ENCODE peak calls at places on chromosomes 16 and 17, in seven cellular contexts. One of them, this sample, is unnamed.

GRCh38 chr17:40516581-40517285 is 15.3 kb upstream of the TNS4 start:
- DNase-seq in heart left ventricle: no peak
- DNase-seq in CD8-positive, alpha-beta T cell: peak; percentile 80
- DNase-seq in Peyer's patch: peak; percentile 82
- DNase-seq in right atrium auricular region: no peak
- DNase-seq in Caco-2: peak; percentile 26
- DNase-seq in mucosa of descending colon: no peak
- DNase-seq in this sample: no peak

GRCh38 chr16:3457434-3458252 is 14.2 kb downstream of the NAA60 start:
- DNase-seq in right atrium auricular region: peak; percentile 80
- DNase-seq in Caco-2: peak; percentile 95
- DNase-seq in CD8-positive, alpha-beta T cell: peak; percentile 90
- DNase-seq in Peyer's patch: peak; percentile 93
- DNase-seq in mucosa of descending colon: peak; percentile 95
- DNase-seq in heart left ventricle: peak; percentile 95
- DNase-seq in this sample: peak; percentile 90

GRCh38 chr16:10521681-10522274 is 58.6 kb downstream of the EMP2 start:
- DNase-seq in Caco-2: peak; percentile 30
- DNase-seq in right atrium auricular region: peak; percentile 81
- DNase-seq in CD8-positive, alpha-beta T cell: no peak
- DNase-seq in heart left ventricle: peak; percentile 60
- DNase-seq in mucosa of descending colon: peak; percentile 41
- DNase-seq in Peyer's patch: peak; percentile 80
- DNase-seq in this sample: peak; percentile 83

GRCh38 chr17:81170727-81171494 is 4.9 kb upstream of the AATK start:
- DNase-seq in Caco-2: no peak
- DNase-seq in CD8-positive, alpha-beta T cell: no peak
- DNase-seq in right atrium auricular region: no peak
- DNase-seq in heart left ventricle: no peak
- DNase-seq in mucosa of descending colon: no peak
- DNase-seq in Peyer's patch: no peak
- DNase-seq in this sample: peak; percentile 69

GRCh38 chr17:5950871-5951270 is 119.3 kb upstream of the WSCD1 start:
- DNase-seq in Caco-2: no peak
- DNase-seq in mucosa of descending colon: no peak
- DNase-seq in heart left ventricle: no peak
- DNase-seq in Peyer's patch: no peak
- DNase-seq in CD8-positive, alpha-beta T cell: no peak
- DNase-seq in right atrium auricular region: no peak
- DNase-seq in this sample: no peak

GRCh38 chr16:86523166-86523740 is 12.9 kb downstream of the FOXF1 start:
- DNase-seq in right atrium auricular region: no peak
- DNase-seq in CD8-positive, alpha-beta T cell: no peak
- DNase-seq in mucosa of descending colon: no peak
- DNase-seq in Peyer's patch: no peak
- DNase-seq in Caco-2: no peak
- DNase-seq in heart left ventricle: no peak
- DNase-seq in this sample: peak; percentile 57

GRCh38 chr17:33183487-33184026 is 109.5 kb downstream of the ASIC2 start:
- DNase-seq in Caco-2: no peak
- DNase-seq in Peyer's patch: no peak
- DNase-seq in CD8-positive, alpha-beta T cell: no peak
- DNase-seq in heart left ventricle: no peak
- DNase-seq in right atrium auricular region: no peak
- DNase-seq in mucosa of descending colon: no peak
- DNase-seq in this sample: no peak

GRCh38 chr17:31489295-31490018 is 98.0 kb downstream of the RAB11FIP4 start:
- DNase-seq in Peyer's patch: peak; percentile 92
- DNase-seq in Caco-2: peak; percentile 97
- DNase-seq in mucosa of descending colon: peak; percentile 88
- DNase-seq in CD8-positive, alpha-beta T cell: peak; percentile 57
- DNase-seq in heart left ventricle: no peak
- DNase-seq in right atrium auricular region: no peak
- DNase-seq in this sample: no peak

GRCh38 chr17:17581509-17581908 is 10.0 kb downstream of the PEMT start:
- DNase-seq in right atrium auricular region: no peak
- DNase-seq in Peyer's patch: no peak
- DNase-seq in mucosa of descending colon: no peak
- DNase-seq in CD8-positive, alpha-beta T cell: no peak
- DNase-seq in heart left ventricle: peak; percentile 1
- DNase-seq in Caco-2: no peak
- DNase-seq in this sample: no peak

GRCh38 chr17:3529817-3530741 is 27.5 kb downstream of the TRPV3 start:
- DNase-seq in heart left ventricle: peak; percentile 90
- DNase-seq in Peyer's patch: no peak
- DNase-seq in right atrium auricular region: peak; percentile 78
- DNase-seq in mucosa of descending colon: peak; percentile 39
- DNase-seq in Caco-2: peak; percentile 96
- DNase-seq in CD8-positive, alpha-beta T cell: no peak
- DNase-seq in this sample: no peak

GRCh38 chr16:85894266-85894665 is 4.7 kb upstream of the IRF8 start:
- DNase-seq in heart left ventricle: no peak
- DNase-seq in CD8-positive, alpha-beta T cell: no peak
- DNase-seq in Peyer's patch: peak; percentile 72
- DNase-seq in Caco-2: peak; percentile 69
- DNase-seq in right atrium auricular region: peak; percentile 36
- DNase-seq in mucosa of descending colon: peak; percentile 71
- DNase-seq in this sample: no peak

GRCh38 chr17:45277992-45278391 is 16.1 kb upstream of the SPATA32 start:
- DNase-seq in Caco-2: no peak
- DNase-seq in mucosa of descending colon: no peak
- DNase-seq in CD8-positive, alpha-beta T cell: no peak
- DNase-seq in right atrium auricular region: no peak
- DNase-seq in heart left ventricle: no peak
- DNase-seq in Peyer's patch: no peak
- DNase-seq in this sample: no peak

GRCh38 chr17:75344664-75345063 is 55.4 kb upstream of the SLC25A19 start:
- DNase-seq in mucosa of descending colon: no peak
- DNase-seq in Peyer's patch: no peak
- DNase-seq in heart left ventricle: no peak
- DNase-seq in CD8-positive, alpha-beta T cell: peak; percentile 54
- DNase-seq in Caco-2: no peak
- DNase-seq in right atrium auricular region: no peak
- DNase-seq in this sample: peak; percentile 90

GRCh38 chr17:2022647-2023046 is 2.5 kb downstream of the RTN4RL1 start:
- DNase-seq in Peyer's patch: no peak
- DNase-seq in CD8-positive, alpha-beta T cell: no peak
- DNase-seq in mucosa of descending colon: no peak
- DNase-seq in right atrium auricular region: no peak
- DNase-seq in Caco-2: no peak
- DNase-seq in heart left ventricle: no peak
- DNase-seq in this sample: no peak

GRCh38 chr17:78329263-78330059 is 30.4 kb downstream of the SOCS3 start:
- DNase-seq in CD8-positive, alpha-beta T cell: no peak
- DNase-seq in right atrium auricular region: peak; percentile 77
- DNase-seq in mucosa of descending colon: no peak
- DNase-seq in heart left ventricle: no peak
- DNase-seq in Caco-2: no peak
- DNase-seq in Peyer's patch: no peak
- DNase-seq in this sample: peak; percentile 99

GRCh38 chr17:60748232-60748631 is 70.6 kb downstream of the BCAS3 start:
- DNase-seq in right atrium auricular region: no peak
- DNase-seq in CD8-positive, alpha-beta T cell: no peak
- DNase-seq in mucosa of descending colon: no peak
- DNase-seq in Caco-2: no peak
- DNase-seq in Peyer's patch: no peak
- DNase-seq in heart left ventricle: no peak
- DNase-seq in this sample: no peak

GRCh38 chr16:64391009-64391663 is 730.7 kb downstream of the CDH11 start:
- DNase-seq in heart left ventricle: no peak
- DNase-seq in right atrium auricular region: no peak
- DNase-seq in mucosa of descending colon: no peak
- DNase-seq in Caco-2: no peak
- DNase-seq in Peyer's patch: no peak
- DNase-seq in CD8-positive, alpha-beta T cell: no peak
- DNase-seq in this sample: no peak

GRCh38 chr16:28904363-28904762 is 20.7 kb downstream of the RABEP2 start:
- DNase-seq in mucosa of descending colon: no peak
- DNase-seq in heart left ventricle: no peak
- DNase-seq in Caco-2: no peak
- DNase-seq in Peyer's patch: no peak
- DNase-seq in CD8-positive, alpha-beta T cell: no peak
- DNase-seq in right atrium auricular region: no peak
- DNase-seq in this sample: no peak

GRCh38 chr16:51392651-51393187 is 241.6 kb upstream of the SALL1 start:
- DNase-seq in heart left ventricle: no peak
- DNase-seq in Peyer's patch: no peak
- DNase-seq in mucosa of descending colon: no peak
- DNase-seq in right atrium auricular region: no peak
- DNase-seq in Caco-2: no peak
- DNase-seq in CD8-positive, alpha-beta T cell: no peak
- DNase-seq in this sample: no peak

GRCh38 chr16:66425651-66426050 is 1.4 kb upstream of the BEAN1 start:
- DNase-seq in heart left ventricle: no peak
- DNase-seq in Caco-2: no peak
- DNase-seq in right atrium auricular region: no peak
- DNase-seq in CD8-positive, alpha-beta T cell: no peak
- DNase-seq in Peyer's patch: peak; percentile 25
- DNase-seq in mucosa of descending colon: no peak
- DNase-seq in this sample: no peak

GRCh38 chr16:83742076-83742475 is 65.7 kb upstream of the HSBP1 start:
- DNase-seq in right atrium auricular region: no peak
- DNase-seq in Peyer's patch: no peak
- DNase-seq in CD8-positive, alpha-beta T cell: no peak
- DNase-seq in Caco-2: no peak
- DNase-seq in mucosa of descending colon: no peak
- DNase-seq in heart left ventricle: no peak
- DNase-seq in this sample: no peak

DNA sequence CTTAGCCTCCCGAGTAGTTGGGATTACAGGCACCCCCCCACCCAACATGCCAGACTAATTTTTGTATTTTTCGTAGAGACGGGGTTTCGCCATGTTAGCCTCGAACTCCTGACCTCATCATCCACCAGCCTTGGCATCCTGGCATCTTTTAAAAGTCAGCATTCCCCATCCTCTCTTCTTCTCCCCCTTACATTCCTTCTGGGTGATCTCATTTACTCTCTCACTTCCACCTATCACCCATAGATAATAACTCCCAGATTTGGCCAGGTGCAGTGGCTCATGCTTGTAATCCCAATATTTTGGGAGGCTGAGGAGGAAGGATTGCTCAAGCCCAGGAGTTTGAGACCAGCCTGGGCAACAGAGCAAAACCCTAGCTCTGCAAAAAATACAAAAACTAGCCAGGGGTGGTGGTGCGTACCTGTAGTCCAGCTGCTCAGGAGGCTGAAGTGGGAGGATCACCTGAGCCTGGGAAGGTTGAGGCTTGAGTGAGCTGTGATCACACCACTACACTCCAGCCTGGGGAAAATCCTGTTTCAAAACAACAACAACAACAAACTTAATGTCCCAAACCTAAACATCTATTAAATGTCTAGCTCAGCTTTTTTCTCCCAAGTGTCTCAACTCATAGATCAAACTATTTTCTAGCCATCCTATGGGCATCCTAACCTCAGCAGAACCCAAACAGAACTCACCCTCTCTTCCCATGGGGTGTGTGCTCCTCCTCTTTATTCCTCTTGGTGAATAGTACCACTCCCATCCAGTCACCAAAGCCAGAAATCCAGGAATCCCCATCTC is 16.1 kb upstream of the SSTR2 start:
- DNase-seq in Peyer's patch: no peak
- DNase-seq in CD8-positive, alpha-beta T cell: no peak
- DNase-seq in mucosa of descending colon: no peak
- DNase-seq in heart left ventricle: no peak
- DNase-seq in Caco-2: no peak
- DNase-seq in right atrium auricular region: no peak
- DNase-seq in this sample: no peak
- H3K9me3 ChIP-seq in Peyer's patch: no peaks in the 10 kb centered on the region
- H3K9me3 ChIP-seq in CD8-positive, alpha-beta T cell: peaks cover 3% of the 10 kb centered on the region
- H3K9me3 ChIP-seq in mucosa of descending colon: peaks cover 9% of the 10 kb centered on the region
- H3K9me3 ChIP-seq in heart left ventricle: no peaks in the 10 kb centered on the region
- H3K9me3 ChIP-seq in Caco-2: peaks cover 6% of the 10 kb centered on the region
- H3K9me3 ChIP-seq in right atrium auricular region: no peaks in the 10 kb centered on the region
- H3K9me3 ChIP-seq in this sample: no peaks in the 10 kb centered on the region

GRCh38 chr17:42381898-42382297 is 6.3 kb downstream of the STAT3 start:
- DNase-seq in Caco-2: no peak
- DNase-seq in CD8-positive, alpha-beta T cell: no peak
- DNase-seq in mucosa of descending colon: no peak
- DNase-seq in heart left ventricle: no peak
- DNase-seq in Peyer's patch: no peak
- DNase-seq in right atrium auricular region: no peak
- DNase-seq in this sample: no peak
- H3K4me1 ChIP-seq in Caco-2: peaks cover 17% of the 10 kb centered on the region
- H3K4me1 ChIP-seq in CD8-positive, alpha-beta T cell: peaks cover 43% of the 10 kb centered on the region
- H3K4me1 ChIP-seq in mucosa of descending colon: peaks cover 46% of the 10 kb centered on the region
- H3K4me1 ChIP-seq in heart left ventricle: peaks cover 3% of the 10 kb centered on the region
- H3K4me1 ChIP-seq in Peyer's patch: peaks cover 93% of the 10 kb centered on the region
- H3K4me1 ChIP-seq in right atrium auricular region: peaks cover 86% of the 10 kb centered on the region
- H3K4me1 ChIP-seq in this sample: peaks cover 3% of the 10 kb centered on the region

GRCh38 chr16:35750157-35750689 is 2290.8 kb downstream of the TP53TG3F start:
- DNase-seq in right atrium auricular region: peak; percentile 38
- DNase-seq in mucosa of descending colon: no peak
- DNase-seq in heart left ventricle: no peak
- DNase-seq in CD8-positive, alpha-beta T cell: no peak
- DNase-seq in Caco-2: no peak
- DNase-seq in Peyer's patch: no peak
- DNase-seq in this sample: no peak
- H3K9me3 ChIP-seq in right atrium auricular region: no peaks in the 10 kb centered on the region
- H3K9me3 ChIP-seq in mucosa of descending colon: peaks cover 97% of the 10 kb centered on the region
- H3K9me3 ChIP-seq in heart left ventricle: no peaks in the 10 kb centered on the region
- H3K9me3 ChIP-seq in CD8-positive, alpha-beta T cell: no peaks in the 10 kb centered on the region
- H3K9me3 ChIP-seq in Caco-2: no peaks in the 10 kb centered on the region
- H3K9me3 ChIP-seq in Peyer's patch: peaks cover 12% of the 10 kb centered on the region
- H3K9me3 ChIP-seq in this sample: no peaks in the 10 kb centered on the region

GRCh38 chr16:27237229-27238015 is 31.1 kb downstream of the NSMCE1 start:
- DNase-seq in Caco-2: no peak
- DNase-seq in Peyer's patch: peak; percentile 79
- DNase-seq in right atrium auricular region: no peak
- DNase-seq in CD8-positive, alpha-beta T cell: peak; percentile 82
- DNase-seq in mucosa of descending colon: peak; percentile 52
- DNase-seq in heart left ventricle: peak; percentile 38
- DNase-seq in this sample: no peak
- H3K4me1 ChIP-seq in Caco-2: peaks cover 4% of the 10 kb centered on the region
- H3K4me1 ChIP-seq in Peyer's patch: peaks cover 77% of the 10 kb centered on the region
- H3K4me1 ChIP-seq in right atrium auricular region: peaks cover 66% of the 10 kb centered on the region
- H3K4me1 ChIP-seq in CD8-positive, alpha-beta T cell: peaks cover 64% of the 10 kb centered on the region
- H3K4me1 ChIP-seq in mucosa of descending colon: peaks cover 75% of the 10 kb centered on the region
- H3K4me1 ChIP-seq in heart left ventricle: peaks cover 2% of the 10 kb centered on the region
- H3K4me1 ChIP-seq in this sample: peaks cover 31% of the 10 kb centered on the region

DNA sequence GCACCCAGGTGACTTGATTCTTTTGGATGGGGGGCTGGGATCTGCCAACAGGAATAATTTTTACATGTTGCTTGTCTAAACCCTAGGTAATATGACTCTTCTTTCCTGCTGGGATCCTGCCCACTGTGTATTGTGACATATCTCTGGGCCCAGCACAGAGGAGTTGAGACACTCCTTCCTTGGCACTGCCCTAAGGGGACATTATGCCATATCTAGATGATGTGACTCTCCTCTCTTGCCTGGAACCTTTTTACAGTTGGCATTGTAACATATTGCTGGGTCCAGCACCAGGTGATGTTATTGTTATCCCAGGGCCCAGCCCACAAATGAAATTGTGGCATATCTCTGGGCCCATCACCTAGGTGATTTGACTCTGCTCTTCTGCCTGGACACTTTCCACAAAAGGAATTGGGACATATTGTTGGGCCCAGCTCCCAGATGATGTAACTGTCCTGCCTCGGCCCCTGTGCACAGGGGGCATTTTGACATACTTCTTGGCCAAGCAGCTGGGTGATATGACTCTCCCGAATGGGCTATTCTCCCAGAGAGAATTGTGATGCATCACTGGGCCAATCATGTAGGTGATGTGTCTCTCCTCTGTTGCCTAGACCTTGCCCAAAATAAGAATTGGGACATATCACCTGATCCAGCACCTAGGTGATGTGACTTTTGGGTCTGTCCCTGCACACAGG is 1837.7 kb downstream of the TP53TG3F start:
- DNase-seq in right atrium auricular region: no peak
- DNase-seq in CD8-positive, alpha-beta T cell: no peak
- DNase-seq in mucosa of descending colon: no peak
- DNase-seq in heart left ventricle: no peak
- DNase-seq in Caco-2: no peak
- DNase-seq in Peyer's patch: no peak
- DNase-seq in this sample: no peak
- H3K9me3 ChIP-seq in right atrium auricular region: no peaks in the 10 kb centered on the region
- H3K9me3 ChIP-seq in CD8-positive, alpha-beta T cell: peaks cover 4% of the 10 kb centered on the region
- H3K9me3 ChIP-seq in mucosa of descending colon: peaks cover 59% of the 10 kb centered on the region
- H3K9me3 ChIP-seq in heart left ventricle: no peaks in the 10 kb centered on the region
- H3K9me3 ChIP-seq in Caco-2: no peaks in the 10 kb centered on the region
- H3K9me3 ChIP-seq in Peyer's patch: peaks cover 4% of the 10 kb centered on the region
- H3K9me3 ChIP-seq in this sample: no peaks in the 10 kb centered on the region